ENCODE peak calls at places on chromosomes 3 and 15, in six cellular contexts. H, D, G, J, R and O are unnamed samples.

GRCh38 chr3:138434276-138434874 is at the start of gene ESYT3:
- DNase-seq in H (peak; percentile 84), D (peak; percentile 26), G (peak; percentile 38), J (peak; percentile 29), R (peak; percentile 85), O (no peak)

GRCh38 chr15:45129651-45130129 is at the start of the genes DUOX1 and DUOXA1:
- DNase-seq in H (no peak), D (no peak), G (no peak), J (no peak), R (peak; percentile 86), O (no peak)

GRCh38 chr15:81182031-81182745 is 14.5 kb upstream of the IL16 start:
- DNase-seq in H (peak; percentile 53), D (peak; percentile 71), G (no peak), J (no peak), R (no peak), O (no peak)

GRCh38 chr3:12180218-12180617 is 21.5 kb upstream of the TIMP4 start:
- DNase-seq in H (no peak), D (peak; percentile 46), G (peak; percentile 89), J (peak; percentile 60), R (no peak), O (no peak)

GRCh38 chr15:48696627-48697312 is 51.3 kb upstream of the FBN1 start:
- DNase-seq in H (no peak), D (no peak), G (peak; percentile 45), J (peak; percentile 33), R (no peak), O (no peak)

GRCh38 chr3:188473591-188474288 is 319.8 kb downstream of the LPP start:
- DNase-seq in H (no peak), D (no peak), G (no peak), J (no peak), R (no peak), O (no peak)

GRCh38 chr15:61715082-61715481 is 345.2 kb downstream of the VPS13C start:
- DNase-seq in H (no peak), D (peak; percentile 64), G (peak; percentile 69), J (no peak), R (no peak), O (no peak)

GRCh38 chr15:82129769-82130168 is 84.0 kb upstream of the MEX3B start:
- DNase-seq in H (no peak), D (peak; percentile 92), G (peak; percentile 91), J (no peak), R (no peak), O (peak; percentile 88)

GRCh38 chr3:55467099-55467498 is 20.0 kb downstream of the WNT5A start:
- DNase-seq in H (no peak), D (peak; percentile 80), G (peak; percentile 62), J (no peak), R (no peak), O (no peak)

GRCh38 chr15:65791335-65792129 is 561 bp downstream of the DENND4A start:
- DNase-seq in H (peak; percentile 83), D (peak; percentile 24), G (peak; percentile 47), J (peak; percentile 56), R (peak; percentile 74), O (no peak)

GRCh38 chr15:99911824-99912223 is 178.6 kb upstream of the LYSMD4 start:
- DNase-seq in H (no peak), D (peak; percentile 18), G (no peak), J (no peak), R (no peak), O (no peak)

GRCh38 chr15:32956006-32956405 is 238.2 kb downstream of the GREM1 start:
- DNase-seq in H (no peak), D (peak; percentile 96), G (peak; percentile 88), J (peak; percentile 51), R (no peak), O (peak; percentile 83)

GRCh38 chr3:101878589-101878988 is 29.3 kb downstream of the NFKBIZ start:
- DNase-seq in H (no peak), D (no peak), G (no peak), J (no peak), R (no peak), O (no peak)

GRCh38 chr3:148962513-148962912 is 28.8 kb upstream of the GYG1 start:
- DNase-seq in H (no peak), D (peak; percentile 79), G (peak; percentile 80), J (peak; percentile 86), R (no peak), O (peak; percentile 54)

GRCh38 chr15:82111918-82112317 is 66.1 kb upstream of the MEX3B start:
- DNase-seq in H (no peak), D (no peak), G (no peak), J (no peak), R (no peak), O (no peak)

GRCh38 chr3:13706886-13707285 is 158.0 kb downstream of the FBLN2 start:
- DNase-seq in H (peak; percentile 28), D (no peak), G (no peak), J (no peak), R (peak; percentile 7), O (no peak)

GRCh38 chr3:12138044-12138443 is 20.7 kb downstream of the TIMP4 start:
- DNase-seq in H (peak; percentile 65), D (peak; percentile 54), G (peak; percentile 33), J (peak; percentile 14), R (no peak), O (no peak)

GRCh38 chr3:42066516-42067181 is 24.5 kb upstream of the TRAK1 start:
- DNase-seq in H (peak; percentile 50), D (peak; percentile 68), G (peak; percentile 69), J (peak; percentile 91), R (no peak), O (no peak)

GRCh38 chr3:86982883-86983282 is 8.1 kb downstream of the VGLL3 start:
- DNase-seq in H (no peak), D (peak; percentile 75), G (peak; percentile 53), J (no peak), R (no peak), O (peak; percentile 70)

GRCh38 chr15:69951511-69952209 is 146.1 kb downstream of the TLE3 start:
- DNase-seq in H (no peak), D (peak; percentile 18), G (no peak), J (no peak), R (no peak), O (no peak)

GRCh38 chr3:107206945-107207344 is 170.3 kb upstream of the CCDC54 start:
- DNase-seq in H (no peak), D (no peak), G (no peak), J (no peak), R (no peak), O (no peak)

GRCh38 chr3:107205354-107205753 is 171.9 kb upstream of the CCDC54 start:
- DNase-seq in H (no peak), D (no peak), G (no peak), J (no peak), R (no peak), O (no peak)

GRCh38 chr3:107208100-107208499 is 169.1 kb upstream of the CCDC54 start:
- DNase-seq in H (no peak), D (peak; percentile 100), G (peak; percentile 99), J (peak; percentile 95), R (no peak), O (peak; percentile 96)

GRCh38 chr3:107204121-107204520 is 173.1 kb upstream of the CCDC54 start:
- DNase-seq in H (no peak), D (no peak), G (no peak), J (no peak), R (no peak), O (no peak)

DNA sequence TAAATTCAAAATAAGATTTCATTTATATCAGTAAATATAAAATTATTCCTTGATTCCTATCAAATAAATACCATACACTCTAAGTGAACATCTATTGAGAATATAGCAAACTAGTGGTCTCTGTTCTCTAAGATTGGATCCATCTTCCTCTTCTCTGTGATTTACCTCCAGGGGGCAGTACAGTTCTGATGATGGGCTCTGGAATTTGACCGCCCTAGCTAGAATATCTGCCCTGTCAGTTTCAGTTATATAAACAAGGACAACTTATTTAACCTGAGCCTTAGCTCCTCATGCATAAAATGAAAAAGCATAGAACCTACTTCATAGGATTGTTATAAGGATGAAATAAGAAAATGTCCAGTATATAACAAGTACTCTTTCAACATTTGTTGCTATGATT is 171.1 kb upstream of the CCDC54 start:
- DNase-seq in H (no peak), D (peak; percentile 83), G (peak; percentile 72), J (peak; percentile 28), R (no peak), O (no peak)
- TF ChIP-seq CTCF in H (peak; percentile 35), D (peak; percentile 72), G (peak; percentile 60), J (peak; percentile 39), R (peak; percentile 74), O (peak; percentile 41)

DNA sequence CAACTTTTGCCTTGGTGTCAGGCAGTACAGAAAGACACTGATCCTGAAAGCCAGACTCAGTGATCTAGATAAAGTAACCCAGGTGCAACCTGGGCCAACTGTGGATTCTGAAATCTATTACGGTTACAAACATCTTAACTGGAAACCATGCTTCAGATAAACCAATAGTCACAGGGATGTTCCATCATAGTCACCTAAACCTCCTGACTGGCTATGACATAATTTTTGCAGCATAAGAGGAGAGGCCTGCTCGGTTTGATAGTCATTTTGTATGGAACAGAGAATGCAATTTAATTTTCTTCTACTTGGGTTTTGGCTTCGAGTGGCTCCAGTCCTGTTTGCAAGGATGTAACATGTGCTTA is 3.7 kb downstream of the SLCO3A1 start:
- DNase-seq in H (no peak), D (no peak), G (no peak), J (no peak), R (no peak), O (no peak)
- H3K4me3 ChIP-seq in H (no peak overlapping the region), D (no peak overlapping the region), G (no peak overlapping the region), J (no peak overlapping the region), R (no peak overlapping the region), O (no peak overlapping the region)

DNA sequence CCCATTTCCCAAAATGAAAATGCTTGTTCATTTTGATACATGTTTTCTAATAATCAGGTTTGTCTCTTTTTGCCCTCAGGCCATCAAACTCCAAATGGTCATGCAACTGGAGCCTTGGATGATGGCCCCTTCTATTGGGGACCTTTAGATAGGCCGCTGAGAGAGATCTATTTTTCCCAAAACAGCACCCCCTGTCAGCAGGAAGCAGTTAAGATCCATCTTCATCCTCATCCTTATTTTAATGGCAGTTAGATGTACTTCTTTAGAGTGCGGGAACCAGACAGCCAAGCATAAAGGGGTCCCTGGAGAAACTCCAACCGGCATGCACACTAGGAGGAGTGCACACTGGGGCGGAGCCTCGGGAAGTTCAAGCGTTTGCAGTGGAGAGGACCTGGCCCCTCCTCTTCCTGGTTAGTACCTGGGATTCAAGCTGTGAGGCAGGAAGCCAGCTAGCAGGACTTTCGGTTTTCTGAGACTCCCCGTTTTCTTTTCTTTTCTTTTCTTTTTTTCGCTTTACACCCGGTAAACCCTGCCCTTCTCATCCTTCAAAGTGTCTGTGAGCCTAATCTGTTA is 31.9 kb upstream of the STRIT1 start:
- DNase-seq in H (no peak), D (no peak), G (peak; percentile 21), J (no peak), R (no peak), O (no peak)
- TF ChIP-seq CTCF in H (no peak), D (peak; percentile 17), G (peak; percentile 29), J (no peak), R (no peak), O (no peak)

DNA sequence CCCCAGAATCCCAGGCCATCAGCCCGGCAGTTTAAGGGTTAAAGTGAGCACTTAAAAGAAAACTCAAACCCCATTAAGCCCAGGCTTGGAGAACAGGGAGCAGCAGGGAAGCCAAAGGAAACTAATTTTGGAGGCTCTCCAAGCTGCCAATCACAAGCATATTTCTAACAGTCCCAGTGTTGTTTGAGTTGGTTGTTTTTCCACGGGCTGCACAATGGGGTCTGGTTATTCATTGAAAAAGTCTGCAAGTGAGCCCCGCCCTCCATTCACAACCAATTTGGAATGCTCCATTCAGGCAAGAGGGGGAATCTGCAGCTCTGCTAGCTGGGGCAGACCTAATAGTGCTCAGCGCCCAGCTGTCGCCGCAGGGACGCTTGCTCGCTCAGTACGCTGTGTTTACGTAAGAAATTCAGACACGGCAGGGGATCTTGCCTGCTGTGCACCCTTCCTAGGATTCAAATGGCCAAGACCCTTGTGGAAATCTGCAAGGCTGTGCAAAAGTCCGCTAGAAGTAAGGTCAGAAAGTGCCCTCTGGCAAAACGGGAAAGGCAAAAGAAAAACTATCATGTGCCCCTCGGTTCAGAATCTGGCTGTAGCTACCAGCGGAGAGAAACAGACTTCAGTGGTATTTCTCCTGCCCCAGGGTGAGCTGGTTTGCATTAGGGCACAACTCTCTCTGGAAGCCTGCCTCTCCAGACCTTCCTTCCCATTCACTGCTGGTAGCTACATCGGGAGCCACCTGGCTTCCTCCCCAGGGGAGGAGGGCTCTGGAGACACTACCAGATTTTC is 11.0 kb downstream of the ETV5 start:
- DNase-seq in H (peak; percentile 81), D (peak; percentile 88), G (peak; percentile 93), J (peak; percentile 96), R (peak; percentile 76), O (no peak)
- H3K4me3 ChIP-seq in H (peak overlapping the region; percentile 41), D (peak overlapping the region; percentile 51), G (peak overlapping the region; percentile 21), J (no peak overlapping the region), R (peak overlapping the region; percentile 4), O (peak overlapping the region; percentile 55)